ENCODE peak calls at places on chromosomes 7 and 10, in six cellular contexts. Q, Z, R, O, K and X are unnamed samples.

GRCh38 chr10:124688889-124689670 is 55.1 kb downstream of the FAM53B start:
- DNase-seq in Q (no peak), Z (peak), R (peak), O (no peak), K (no peak), X (no peak)

GRCh38 chr7:30829476-30829875 is 58.3 kb downstream of the MINDY4 start:
- DNase-seq in Q (no peak), Z (no peak), R (no peak), O (no peak), K (no peak), X (no peak)

GRCh38 chr7:98826811-98827231 is 43.0 kb downstream of the TMEM130 start:
- DNase-seq in Q (peak), Z (peak), R (no peak), O (peak), K (no peak), X (peak)

GRCh38 chr10:124174673-124175645 is 81.6 kb upstream of the CHST15 start:
- DNase-seq in Q (no peak), Z (no peak), R (no peak), O (no peak), K (no peak), X (no peak)

GRCh38 chr10:31121797-31122586 is 90.3 kb upstream of the ZNF438 start:
- DNase-seq in Q (no peak), Z (no peak), R (no peak), O (no peak), K (no peak), X (no peak)

GRCh38 chr7:57437581-57437980 is 12.4 kb upstream of the ZNF716 start:
- DNase-seq in Q (no peak), Z (no peak), R (no peak), O (no peak), K (no peak), X (no peak)

GRCh38 chr7:138257459-138258193 is 181.4 kb downstream of the AKR1D1 start:
- DNase-seq in Q (no peak), Z (no peak), R (no peak), O (no peak), K (no peak), X (no peak)

GRCh38 chr10:77560471-77560870 is 77.1 kb downstream of the KCNMA1 start:
- DNase-seq in Q (no peak), Z (no peak), R (peak), O (no peak), K (no peak), X (no peak)

GRCh38 chr7:139679731-139680594 is 97.8 kb downstream of the HIPK2 start:
- DNase-seq in Q (no peak), Z (no peak), R (no peak), O (peak), K (no peak), X (no peak)

GRCh38 chr7:46189255-46189790 is 268.3 kb upstream of the IGFBP3 start:
- DNase-seq in Q (no peak), Z (no peak), R (no peak), O (no peak), K (no peak), X (no peak)

GRCh38 chr7:31125171-31125570 is 73.1 kb downstream of the ADCYAP1R1 start:
- DNase-seq in Q (no peak), Z (no peak), R (no peak), O (no peak), K (no peak), X (no peak)

DNA sequence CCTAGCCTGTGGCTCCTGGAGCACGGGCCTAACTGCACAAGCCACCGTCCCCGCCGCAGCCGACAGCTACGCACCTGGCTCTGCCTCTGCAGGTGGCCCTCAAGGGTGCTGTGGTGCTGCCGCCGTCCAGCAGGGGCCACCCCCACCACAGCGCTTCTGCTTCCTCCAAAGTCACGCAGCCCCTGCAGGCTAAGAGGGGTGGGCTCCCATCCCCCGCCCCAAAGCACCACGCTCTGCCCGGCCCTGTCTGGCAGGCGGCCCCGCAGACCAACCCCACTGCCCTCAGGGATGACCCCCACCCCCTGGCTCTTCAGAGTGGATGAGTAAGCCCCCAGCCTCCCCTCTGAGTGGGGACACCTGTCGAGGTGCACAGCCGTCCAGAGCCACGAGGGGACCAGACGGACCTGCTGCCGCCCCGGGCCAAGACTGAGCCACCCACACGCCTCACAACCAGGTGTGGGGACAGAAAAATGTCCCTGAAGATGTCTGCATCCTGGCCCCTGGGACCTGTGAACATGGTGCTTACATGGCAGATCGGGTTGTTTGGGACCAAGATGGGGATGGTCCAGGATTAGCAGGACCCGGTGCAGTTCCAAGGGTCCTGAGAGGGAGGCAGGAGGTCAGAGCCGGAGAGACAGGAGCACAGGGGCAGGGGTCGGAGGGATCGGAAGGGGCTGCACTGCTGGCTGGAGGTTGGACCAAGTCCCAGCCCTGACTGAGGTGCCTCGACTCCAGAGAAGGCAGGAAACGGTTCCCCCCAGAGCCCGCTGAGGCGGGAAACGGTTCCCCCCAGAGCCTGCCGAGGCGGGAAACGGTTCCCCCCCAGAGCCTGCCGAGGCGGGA is 9.0 kb upstream of the ADAP1 start:
- DNase-seq in Q (no peak), Z (no peak), R (peak), O (no peak), K (no peak), X (no peak)
- TF ChIP-seq CTCF in Q (no peak), Z (no peak), R (no peak), O (no peak), K (no peak), X (no peak)

GRCh38 chr10:97686301-97686961 is 610 bp downstream of the AVPI1 start:
- DNase-seq in Q (no peak), Z (no peak), R (no peak), O (no peak), K (no peak), X (no peak)

GRCh38 chr10:97690138-97690537 is 3.1 kb upstream of the AVPI1 start:
- DNase-seq in Q (no peak), Z (no peak), R (no peak), O (no peak), K (no peak), X (no peak)

GRCh38 chr10:97689637-97690036 is 2.6 kb upstream of the AVPI1 start:
- DNase-seq in Q (peak), Z (no peak), R (no peak), O (no peak), K (peak), X (no peak)

GRCh38 chr10:97686962-97687784 is at the start of gene AVPI1:
- DNase-seq in Q (peak), Z (peak), R (peak), O (peak), K (peak), X (peak)

DNA sequence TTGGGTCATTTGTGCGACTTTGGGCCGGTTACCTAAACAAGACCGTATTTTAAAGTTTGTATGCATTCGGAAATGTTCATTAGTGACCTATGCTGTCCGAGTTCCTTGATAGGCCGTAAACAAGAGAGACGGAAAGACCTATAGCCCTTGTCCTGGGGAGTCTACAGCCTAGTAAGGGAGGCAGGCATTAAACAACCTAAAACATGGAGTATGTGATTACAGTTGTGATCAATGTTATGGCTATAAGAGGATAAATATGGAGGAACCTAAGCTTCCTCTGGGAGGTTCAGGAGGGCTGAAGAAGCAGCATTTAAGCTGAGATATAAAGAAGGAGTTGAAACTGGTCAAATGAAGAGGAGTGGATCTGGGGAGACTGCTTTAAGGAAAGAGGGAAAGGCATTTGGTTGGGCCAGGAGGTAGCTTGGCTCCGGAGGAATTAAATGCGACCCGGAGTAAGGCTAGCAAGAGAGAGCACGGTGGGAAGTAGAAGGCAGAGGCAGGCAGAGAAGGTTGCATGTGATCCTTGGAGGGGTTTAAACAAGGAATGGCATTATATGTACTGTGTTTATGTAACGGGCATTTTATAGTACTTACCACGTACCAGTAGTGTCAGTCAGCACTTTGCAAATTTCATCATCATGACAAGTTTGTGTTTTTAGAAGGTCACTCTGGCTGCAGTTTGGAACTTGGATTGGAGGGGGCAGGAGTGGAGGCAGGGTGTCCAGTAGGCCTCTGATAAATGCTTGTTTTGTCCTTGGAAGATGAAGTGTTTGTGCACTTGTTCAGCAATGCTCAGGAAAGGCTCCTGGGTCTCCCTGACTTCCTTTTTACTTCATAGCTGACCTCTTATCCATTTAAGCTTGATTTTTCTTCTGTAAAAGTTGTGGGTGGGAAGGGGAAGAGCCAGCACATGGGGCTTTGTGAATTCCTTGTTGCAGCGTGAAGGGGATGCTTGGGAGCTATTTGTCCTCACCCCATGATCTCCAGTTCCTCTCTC is 1.0 kb upstream of the AVPI1 start:
- DNase-seq in Q (peak), Z (no peak), R (no peak), O (no peak), K (no peak), X (no peak)
- H3K4me3 ChIP-seq in Q (peak), Z (peak), R (peak), O (peak), K (peak), X (peak)

GRCh38 chr10:97400665-97401454 is at the start of gene RRP12:
- DNase-seq in Q (peak), Z (peak), R (peak), O (peak), K (peak), X (peak)
- TF ChIP-seq CTCF in Q (peak), Z (no peak), R (peak), O (no peak), K (no peak), X (peak)

DNA sequence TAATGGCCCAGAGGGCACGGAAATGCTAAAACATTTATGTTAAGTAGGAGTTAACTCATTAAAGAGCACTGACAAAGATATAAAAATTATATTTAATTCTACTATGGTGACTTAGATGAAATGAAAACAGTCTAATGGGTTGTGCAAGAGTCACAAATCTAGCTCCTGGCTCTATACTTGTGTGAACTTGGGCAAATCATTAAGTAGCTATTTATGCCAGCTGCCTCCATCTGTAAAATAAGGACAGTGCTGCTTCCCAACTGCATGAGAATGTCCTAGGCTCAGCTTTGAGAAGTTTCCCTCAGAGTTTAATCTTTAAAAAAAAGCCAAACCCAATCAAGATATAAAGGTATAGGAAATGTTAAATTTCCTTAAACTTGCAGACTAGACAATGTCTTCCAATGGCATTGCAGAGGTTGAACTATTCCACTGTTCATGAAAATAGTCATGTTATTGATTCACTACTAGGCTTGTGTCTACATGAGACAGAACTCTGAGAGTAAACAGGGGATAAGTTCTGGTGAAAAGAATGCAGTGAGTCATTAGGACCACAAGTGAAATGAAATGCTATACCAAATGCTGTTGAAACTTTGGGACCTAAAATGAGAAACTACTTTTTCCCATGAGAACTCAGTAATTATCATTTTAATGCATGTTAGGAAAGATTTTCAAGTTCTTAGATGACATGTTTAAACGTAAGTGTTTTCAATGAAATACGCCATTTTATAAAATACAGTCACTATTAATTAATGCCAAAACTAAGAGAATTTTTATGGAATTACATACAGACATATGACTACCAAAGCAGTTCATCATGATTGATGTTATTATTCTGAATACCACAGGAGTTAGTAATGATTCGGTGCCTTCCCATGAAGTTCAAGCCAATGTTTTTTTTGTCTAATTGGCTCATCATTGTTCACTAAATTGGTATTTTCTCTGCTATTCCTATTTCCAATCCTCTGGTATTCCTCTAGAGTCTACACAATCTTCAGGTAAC is 84.2 kb downstream of the CDK6 start:
- DNase-seq in Q (no peak), Z (no peak), R (no peak), O (no peak), K (peak), X (no peak)
- H3K4me3 ChIP-seq in Q (no peak), Z (no peak), R (no peak), O (no peak), K (no peak), X (no peak)

DNA sequence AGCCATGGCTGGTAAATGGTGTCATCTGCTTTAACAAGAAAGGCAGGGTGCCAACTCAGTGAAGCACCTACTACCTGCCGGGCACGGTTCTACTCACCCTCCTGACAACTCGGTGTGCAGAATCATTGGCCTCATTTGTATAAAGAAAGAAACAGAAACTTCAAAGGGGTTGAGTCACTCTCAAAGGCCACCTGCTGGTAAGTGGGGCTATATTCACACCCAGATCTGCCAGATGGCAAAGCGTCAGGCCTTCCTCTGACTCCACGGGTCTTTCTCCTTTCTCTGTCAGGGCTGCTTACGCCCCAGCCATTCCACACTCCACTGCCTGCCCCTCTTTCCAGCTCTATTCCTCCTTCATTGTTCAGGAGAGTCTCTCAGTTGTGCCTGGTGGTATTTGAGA is 309.2 kb downstream of the GFRA1 start:
- DNase-seq in Q (peak), Z (no peak), R (no peak), O (no peak), K (no peak), X (no peak)
- TF ChIP-seq CTCF in Q (no peak), Z (no peak), R (no peak), O (no peak), K (peak), X (no peak)

GRCh38 chr10:119650692-119651513 is at the start of gene BAG3:
- DNase-seq in Q (peak), Z (peak), R (peak), O (peak), K (peak), X (peak)
- H3K4me3 ChIP-seq in Q (peak), Z (peak), R (peak), O (peak), K (peak), X (peak)